ENCODE peak calls at places on chromosomes 12 and 14, in four cellular contexts. E is Caco-2, L is upper lobe of right lung, N is fibroblast of pulmonary artery. V is an unnamed sample.

GRCh38 chr12:12521923-12522322 is 40.7 kb downstream of the DUSP16 start:
- DNase-seq in E (no peak), L (no peak), N (no peak), V (no peak)

GRCh38 chr12:119512772-119513497 is 80.6 kb upstream of the TMEM233 start:
- DNase-seq in E (peak; percentile 39), L (no peak), N (peak; percentile 19), V (peak; percentile 11)

GRCh38 chr12:31732926-31733548 is 4.2 kb upstream of the AMN1 start:
- DNase-seq in E (peak; percentile 66), L (no peak), N (peak; percentile 84), V (peak; percentile 68)

GRCh38 chr12:17928708-17929366 is 161.2 kb downstream of the RERGL start:
- DNase-seq in E (peak; percentile 61), L (no peak), N (peak; percentile 40), V (peak; percentile 22)

GRCh38 chr14:85122690-85123089 is 407.3 kb upstream of the FLRT2 start:
- DNase-seq in E (no peak), L (no peak), N (peak; percentile 14), V (no peak)

GRCh38 chr14:81246561-81247270 is 26.0 kb upstream of the GTF2A1 start:
- DNase-seq in E (no peak), L (no peak), N (no peak), V (no peak)

GRCh38 chr14:91149462-91149861 is 35.6 kb downstream of the DGLUCY start:
- DNase-seq in E (peak; percentile 57), L (no peak), N (peak; percentile 98), V (peak; percentile 64)

GRCh38 chr12:24565300-24565699 is 383.6 kb downstream of the BCAT1 start:
- DNase-seq in E (no peak), L (no peak), N (no peak), V (no peak)

GRCh38 chr14:21098892-21099595 is 589 bp upstream of the ZNF219 start:
- DNase-seq in E (no peak), L (no peak), N (no peak), V (no peak)

GRCh38 chr12:2061402-2061801 is 8.6 kb downstream of the CACNA1C start:
- DNase-seq in E (no peak), L (no peak), N (no peak), V (no peak)

GRCh38 chr14:54676822-54677708 is 110.1 kb downstream of the SAMD4A start:
- DNase-seq in E (no peak), L (no peak), N (peak; percentile 97), V (peak; percentile 14)

GRCh38 chr12:16062611-16063010 is 151.5 kb downstream of the DERA start:
- DNase-seq in E (no peak), L (no peak), N (peak; percentile 75), V (no peak)

GRCh38 chr12:124404162-124404561 is 109.3 kb downstream of the RFLNA start:
- DNase-seq in E (no peak), L (no peak), N (no peak), V (no peak)

GRCh38 chr12:113152196-113152834 is 2.8 kb downstream of the CFAP73 start:
- DNase-seq in E (no peak), L (no peak), N (no peak), V (no peak)

GRCh38 chr12:128801879-128802391 is 21.8 kb downstream of the SLC15A4 start:
- DNase-seq in E (no peak), L (no peak), N (peak; percentile 57), V (no peak)

GRCh38 chr14:67173719-67174118 is 15.5 kb upstream of the GARIN2 start:
- DNase-seq in E (no peak), L (no peak), N (no peak), V (no peak)

GRCh38 chr12:130316269-130316668 is 21.4 kb upstream of the PIWIL1 start:
- DNase-seq in E (no peak), L (no peak), N (no peak), V (no peak)

GRCh38 chr14:102187044-102187443 is 47.3 kb downstream of the WDR20 start:
- DNase-seq in E (no peak), L (no peak), N (peak; percentile 80), V (no peak)

GRCh38 chr14:103398427-103399195 is 13.4 kb downstream of the MARK3 start:
- DNase-seq in E (no peak), L (no peak), N (peak; percentile 61), V (peak; percentile 41)

GRCh38 chr14:43647302-43647701 is 859.8 kb downstream of the FSCB start:
- DNase-seq in E (peak; percentile 10), L (no peak), N (peak; percentile 8), V (no peak)

GRCh38 chr14:69315302-69315701 is 55.3 kb downstream of the GALNT16 start:
- DNase-seq in E (no peak), L (peak; percentile 30), N (peak; percentile 13), V (no peak)

GRCh38 chr14:56117765-56118610 is at the start of gene PELI2:
- DNase-seq in E (peak; percentile 85), L (peak; percentile 93), N (peak; percentile 83), V (peak; percentile 85)

GRCh38 chr14:102500190-102500661 is 9.3 kb downstream of the ANKRD9 start:
- DNase-seq in E (no peak), L (peak; percentile 89), N (peak; percentile 96), V (no peak)

GRCh38 chr12:102681309-102681708 is 200.9 kb upstream of the IGF1 start:
- DNase-seq in E (no peak), L (no peak), N (no peak), V (no peak)

GRCh38 chr14:32349322-32349721 is 20.2 kb downstream of the AKAP6 start:
- DNase-seq in E (no peak), L (no peak), N (no peak), V (no peak)

GRCh38 chr12:59580050-59580449 is 15.8 kb upstream of the SLC16A7 start:
- DNase-seq in E (no peak), L (no peak), N (no peak), V (no peak)

GRCh38 chr14:94304243-94304642 is 11.2 kb upstream of the SERPINA10 start:
- DNase-seq in E (no peak), L (no peak), N (no peak), V (no peak)

GRCh38 chr12:55974308-55974724 is 438 bp downstream of the RAB5B start:
- DNase-seq in E (peak; percentile 67), L (peak; percentile 84), N (peak; percentile 50), V (peak; percentile 56)

GRCh38 chr12:55972045-55972843 is 1.6 kb upstream of the RAB5B start:
- DNase-seq in E (peak; percentile 89), L (no peak), N (peak; percentile 79), V (peak; percentile 46)

GRCh38 chr12:55970775-55971174 is 3.1 kb upstream of the RAB5B start:
- DNase-seq in E (no peak), L (no peak), N (peak; percentile 75), V (no peak)

GRCh38 chr12:55972906-55973597 is 826 bp upstream of the RAB5B start:
- DNase-seq in E (no peak), L (no peak), N (peak; percentile 64), V (no peak)

GRCh38 chr12:55973598-55974307 is at the start of gene RAB5B:
- DNase-seq in E (peak; percentile 98), L (peak; percentile 99), N (peak; percentile 100), V (peak; percentile 99)
- TF ChIP-seq CTCF in E (no peak), L (peak; percentile 38), N (peak; percentile 31), V (peak; percentile 14)

GRCh38 chr12:79690606-79691298 is at the start of gene PAWR:
- DNase-seq in E (peak; percentile 92), L (peak; percentile 89), N (peak; percentile 69), V (peak; percentile 92)
- TF ChIP-seq CTCF in E (no peak), L (peak; percentile 9), N (no peak), V (no peak)

DNA sequence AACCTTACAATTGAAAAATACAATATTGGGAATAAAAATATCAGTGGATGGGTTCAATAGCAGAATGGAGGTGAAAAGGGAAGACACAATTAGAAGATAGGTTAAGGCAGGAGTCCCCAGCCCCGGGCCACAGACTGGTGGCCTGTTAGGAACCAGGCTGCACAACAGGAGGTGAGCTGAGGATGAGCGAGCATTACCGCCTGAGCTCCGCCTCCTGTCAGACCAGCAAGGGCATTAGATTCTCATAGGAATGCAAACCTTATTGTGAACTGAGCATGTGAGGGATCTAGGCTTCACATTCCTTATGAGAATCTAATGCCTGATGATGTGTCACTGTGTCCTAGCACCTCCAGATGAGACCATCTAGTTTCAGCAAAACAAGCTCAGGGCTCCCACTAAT is 27.3 kb upstream of the ST8SIA1 start:
- DNase-seq in E (no peak), L (no peak), N (no peak), V (no peak)
- TF ChIP-seq CTCF in E (no peak), L (no peak), N (no peak), V (no peak)

DNA sequence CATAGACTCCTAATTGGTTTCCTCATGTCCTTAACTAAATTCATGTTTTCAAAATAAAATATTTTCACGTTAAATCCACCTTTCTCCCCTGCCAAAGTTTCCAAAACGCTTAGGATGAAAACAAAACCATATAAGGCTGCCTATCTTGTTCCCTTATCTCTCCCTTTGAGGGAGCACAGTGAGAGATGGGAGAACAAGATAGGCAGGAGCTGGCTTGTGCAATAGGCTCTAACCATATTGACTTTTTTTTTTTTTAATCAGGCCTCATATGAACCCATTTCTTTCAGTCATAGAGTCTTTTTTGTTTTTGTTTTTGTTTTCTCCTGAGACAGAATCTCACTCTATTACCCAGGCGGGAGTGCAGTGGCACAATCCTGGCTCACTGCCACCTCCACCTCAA is 184.9 kb downstream of the NRXN3 start:
- DNase-seq in E (no peak), L (no peak), N (no peak), V (no peak)
- TF ChIP-seq CTCF in E (no peak), L (no peak), N (no peak), V (no peak)

GRCh38 chr12:43285248-43285647 is 266.8 kb downstream of the ADAMTS20 start:
- DNase-seq in E (no peak), L (no peak), N (peak; percentile 90), V (no peak)

GRCh38 chr12:43284441-43284840 is 267.6 kb downstream of the ADAMTS20 start:
- DNase-seq in E (no peak), L (no peak), N (peak; percentile 45), V (no peak)

GRCh38 chr12:43281563-43281962 is 270.4 kb downstream of the ADAMTS20 start:
- DNase-seq in E (no peak), L (no peak), N (no peak), V (no peak)

GRCh38 chr12:43283206-43283605 is 268.8 kb downstream of the ADAMTS20 start:
- DNase-seq in E (no peak), L (no peak), N (no peak), V (no peak)

GRCh38 chr12:43282106-43282505 is 269.9 kb downstream of the ADAMTS20 start:
- DNase-seq in E (no peak), L (no peak), N (peak; percentile 77), V (no peak)
- TF ChIP-seq CTCF in E (no peak), L (peak; percentile 44), N (peak; percentile 51), V (no peak)

DNA sequence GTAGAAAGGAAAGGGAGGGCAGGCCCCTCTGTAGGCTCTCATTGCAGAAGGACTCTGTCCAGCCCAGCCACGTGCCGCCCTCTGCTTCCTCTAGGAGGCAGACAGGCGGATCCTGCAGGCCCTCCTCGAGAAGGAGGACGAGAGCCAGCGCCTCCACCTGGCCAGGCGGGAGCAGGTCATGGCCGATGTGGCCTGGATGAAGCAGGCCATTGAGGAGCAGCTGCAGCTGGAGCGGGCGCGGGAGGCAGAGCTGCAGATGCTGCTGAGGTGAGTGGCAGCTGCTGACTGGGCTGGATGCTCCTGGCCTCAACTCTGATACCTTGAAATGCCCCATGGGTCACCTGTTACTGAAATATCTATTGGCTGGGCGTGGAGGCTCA is 10.9 kb downstream of the TCHP start:
- DNase-seq in E (peak; percentile 63), L (no peak), N (peak; percentile 42), V (peak; percentile 36)
- TF ChIP-seq CTCF in E (peak; percentile 63), L (no peak), N (peak; percentile 38), V (no peak)

V was measured in Calu3.